ENCODE peak calls at places on chromosomes 6 and 20, in five cellular contexts. One of them, this sample, is unnamed.
A peak's percentile ranks its signal among the peaks of the same experiment; 100 is the strongest.

GRCh38 chr6:52610745-52611355 is 34.0 kb upstream of the TRAM2 start:
- DNase-seq in NCI-H226: peak; percentile 34
- DNase-seq in effector memory CD4-positive, alpha-beta T cell: no peak
- DNase-seq in amygdala: no peak
- DNase-seq in GM04504: peak; percentile 27
- DNase-seq in this sample: peak; percentile 31

GRCh38 chr6:110878751-110879539 is 4.4 kb downstream of the AMD1 start:
- DNase-seq in NCI-H226: no peak
- DNase-seq in effector memory CD4-positive, alpha-beta T cell: no peak
- DNase-seq in amygdala: no peak
- DNase-seq in GM04504: no peak
- DNase-seq in this sample: no peak

GRCh38 chr6:53320964-53321363 is 27.8 kb downstream of the ELOVL5 start:
- DNase-seq in NCI-H226: no peak
- DNase-seq in effector memory CD4-positive, alpha-beta T cell: no peak
- DNase-seq in amygdala: no peak
- DNase-seq in GM04504: no peak
- DNase-seq in this sample: no peak

GRCh38 chr6:45148711-45149341 is 179.3 kb upstream of the RUNX2 start:
- DNase-seq in NCI-H226: no peak
- DNase-seq in effector memory CD4-positive, alpha-beta T cell: no peak
- DNase-seq in amygdala: no peak
- DNase-seq in GM04504: peak; percentile 24
- DNase-seq in this sample: no peak

GRCh38 chr6:74115674-74116073 is 419.7 kb downstream of the CD109 start:
- DNase-seq in NCI-H226: peak; percentile 11
- DNase-seq in effector memory CD4-positive, alpha-beta T cell: no peak
- DNase-seq in amygdala: no peak
- DNase-seq in GM04504: no peak
- DNase-seq in this sample: no peak

GRCh38 chr6:18742406-18742805 is 355.3 kb downstream of the RNF144B start:
- DNase-seq in NCI-H226: no peak
- DNase-seq in effector memory CD4-positive, alpha-beta T cell: no peak
- DNase-seq in amygdala: no peak
- DNase-seq in GM04504: peak; percentile 10
- DNase-seq in this sample: peak; percentile 31

GRCh38 chr6:157273756-157274088 is 49.6 kb downstream of the TMEM242 start:
- DNase-seq in NCI-H226: no peak
- DNase-seq in effector memory CD4-positive, alpha-beta T cell: peak; percentile 44
- DNase-seq in amygdala: no peak
- DNase-seq in GM04504: no peak
- DNase-seq in this sample: no peak

GRCh38 chr6:159505140-159505922 is 187.7 kb downstream of the SOD2 start:
- DNase-seq in NCI-H226: no peak
- DNase-seq in effector memory CD4-positive, alpha-beta T cell: no peak
- DNase-seq in amygdala: no peak
- DNase-seq in GM04504: no peak
- DNase-seq in this sample: no peak

GRCh38 chr6:56293756-56294155 is 46.4 kb upstream of the COL21A1 start:
- DNase-seq in NCI-H226: no peak
- DNase-seq in effector memory CD4-positive, alpha-beta T cell: no peak
- DNase-seq in amygdala: no peak
- DNase-seq in GM04504: no peak
- DNase-seq in this sample: no peak

GRCh38 chr6:37699138-37699766 is 1.6 kb upstream of the MDGA1 start:
- DNase-seq in NCI-H226: no peak
- DNase-seq in effector memory CD4-positive, alpha-beta T cell: peak; percentile 63
- DNase-seq in amygdala: no peak
- DNase-seq in GM04504: no peak
- DNase-seq in this sample: no peak

GRCh38 chr20:63701329-63702035 is 5.0 kb downstream of the TNFRSF6B start:
- DNase-seq in NCI-H226: no peak
- DNase-seq in effector memory CD4-positive, alpha-beta T cell: no peak
- DNase-seq in amygdala: no peak
- DNase-seq in GM04504: no peak
- DNase-seq in this sample: no peak

GRCh38 chr20:44217342-44218092 is 6.9 kb upstream of the OSER1 start:
- DNase-seq in NCI-H226: peak; percentile 31
- DNase-seq in effector memory CD4-positive, alpha-beta T cell: peak; percentile 54
- DNase-seq in amygdala: no peak
- DNase-seq in GM04504: no peak
- DNase-seq in this sample: no peak

GRCh38 chr6:126716012-126716411 is 376.1 kb downstream of the CENPW start:
- DNase-seq in NCI-H226: no peak
- DNase-seq in effector memory CD4-positive, alpha-beta T cell: no peak
- DNase-seq in amygdala: no peak
- DNase-seq in GM04504: no peak
- DNase-seq in this sample: no peak

GRCh38 chr6:34145161-34146020 is 496 bp downstream of the GRM4 start:
- DNase-seq in NCI-H226: peak; percentile 29
- DNase-seq in effector memory CD4-positive, alpha-beta T cell: no peak
- DNase-seq in amygdala: no peak
- DNase-seq in GM04504: peak; percentile 26
- DNase-seq in this sample: no peak

GRCh38 chr20:5039255-5039657 is 37.9 kb upstream of the SLC23A2 start:
- DNase-seq in NCI-H226: no peak
- DNase-seq in effector memory CD4-positive, alpha-beta T cell: peak; percentile 7
- DNase-seq in amygdala: no peak
- DNase-seq in GM04504: no peak
- DNase-seq in this sample: no peak

GRCh38 chr6:34525431-34526175 is 30.5 kb downstream of the SPDEF start:
- DNase-seq in NCI-H226: no peak
- DNase-seq in effector memory CD4-positive, alpha-beta T cell: no peak
- DNase-seq in amygdala: no peak
- DNase-seq in GM04504: no peak
- DNase-seq in this sample: no peak

GRCh38 chr6:139970591-139970991 is 596.1 kb upstream of the CITED2 start:
- DNase-seq in NCI-H226: peak; percentile 45
- DNase-seq in effector memory CD4-positive, alpha-beta T cell: no peak
- DNase-seq in amygdala: no peak
- DNase-seq in GM04504: no peak
- DNase-seq in this sample: no peak

GRCh38 chr6:26187981-26188635 is 100.9 kb downstream of the HFE start:
- DNase-seq in NCI-H226: no peak
- DNase-seq in effector memory CD4-positive, alpha-beta T cell: no peak
- DNase-seq in amygdala: no peak
- DNase-seq in GM04504: no peak
- DNase-seq in this sample: no peak

GRCh38 chr20:48056218-48056617 is 270.9 kb upstream of the SULF2 start:
- DNase-seq in NCI-H226: no peak
- DNase-seq in effector memory CD4-positive, alpha-beta T cell: no peak
- DNase-seq in amygdala: no peak
- DNase-seq in GM04504: no peak
- DNase-seq in this sample: no peak

GRCh38 chr6:46159229-46159628 is 11.6 kb downstream of the ENPP5 start:
- DNase-seq in NCI-H226: no peak
- DNase-seq in effector memory CD4-positive, alpha-beta T cell: no peak
- DNase-seq in amygdala: no peak
- DNase-seq in GM04504: no peak
- DNase-seq in this sample: no peak

GRCh38 chr6:15535495-15536200 is 127.2 kb downstream of the DTNBP1 start:
- DNase-seq in NCI-H226: no peak
- DNase-seq in effector memory CD4-positive, alpha-beta T cell: no peak
- DNase-seq in amygdala: no peak
- DNase-seq in GM04504: no peak
- DNase-seq in this sample: no peak

GRCh38 chr20:53971096-53971683 is 99.2 kb downstream of the BCAS1 start:
- DNase-seq in NCI-H226: no peak
- DNase-seq in effector memory CD4-positive, alpha-beta T cell: no peak
- DNase-seq in amygdala: no peak
- DNase-seq in GM04504: no peak
- DNase-seq in this sample: no peak

GRCh38 chr6:87172292-87172691 is 16.9 kb downstream of the ZNF292 start:
- DNase-seq in NCI-H226: no peak
- DNase-seq in effector memory CD4-positive, alpha-beta T cell: no peak
- DNase-seq in amygdala: no peak
- DNase-seq in GM04504: no peak
- DNase-seq in this sample: no peak

GRCh38 chr6:107113460-107114212 is 1.7 kb downstream of the BEND3 start:
- DNase-seq in NCI-H226: no peak
- DNase-seq in effector memory CD4-positive, alpha-beta T cell: no peak
- DNase-seq in amygdala: no peak
- DNase-seq in GM04504: no peak
- DNase-seq in this sample: no peak

GRCh38 chr6:110250838-110251237 is 70.6 kb downstream of the CDC40 start:
- DNase-seq in NCI-H226: no peak
- DNase-seq in effector memory CD4-positive, alpha-beta T cell: no peak
- DNase-seq in amygdala: no peak
- DNase-seq in GM04504: no peak
- DNase-seq in this sample: no peak

GRCh38 chr6:130307752-130308361 is 58.0 kb upstream of the TMEM200A start:
- DNase-seq in NCI-H226: peak; percentile 46
- DNase-seq in effector memory CD4-positive, alpha-beta T cell: no peak
- DNase-seq in amygdala: no peak
- DNase-seq in GM04504: peak; percentile 37
- DNase-seq in this sample: peak; percentile 34

GRCh38 chr6:98894810-98895209 is 52.9 kb downstream of the FBXL4 start:
- DNase-seq in NCI-H226: no peak
- DNase-seq in effector memory CD4-positive, alpha-beta T cell: no peak
- DNase-seq in amygdala: no peak
- DNase-seq in GM04504: no peak
- DNase-seq in this sample: no peak

GRCh38 chr6:35273822-35274559 is 14.5 kb downstream of the ZNF76 start:
- DNase-seq in NCI-H226: no peak
- DNase-seq in effector memory CD4-positive, alpha-beta T cell: no peak
- DNase-seq in amygdala: no peak
- DNase-seq in GM04504: no peak
- DNase-seq in this sample: no peak

GRCh38 chr6:90584636-90585255 is 2.1 kb downstream of the MAP3K7 start:
- DNase-seq in NCI-H226: no peak
- DNase-seq in effector memory CD4-positive, alpha-beta T cell: no peak
- DNase-seq in amygdala: no peak
- DNase-seq in GM04504: no peak
- DNase-seq in this sample: no peak

GRCh38 chr6:12582421-12583110 is 134.0 kb upstream of the PHACTR1 start:
- DNase-seq in NCI-H226: no peak
- DNase-seq in effector memory CD4-positive, alpha-beta T cell: no peak
- DNase-seq in amygdala: no peak
- DNase-seq in GM04504: no peak
- DNase-seq in this sample: no peak

GRCh38 chr6:109782401-109783046 is 91.4 kb downstream of the FIG4 start:
- DNase-seq in NCI-H226: no peak
- DNase-seq in effector memory CD4-positive, alpha-beta T cell: no peak
- DNase-seq in amygdala: no peak
- DNase-seq in GM04504: no peak
- DNase-seq in this sample: no peak

GRCh38 chr6:109611502-109611901 is 79.5 kb downstream of the AK9 start:
- DNase-seq in NCI-H226: no peak
- DNase-seq in effector memory CD4-positive, alpha-beta T cell: no peak
- DNase-seq in amygdala: no peak
- DNase-seq in GM04504: no peak
- DNase-seq in this sample: no peak

This sample was measured in epithelial cell of prostate.